ENCODE peak calls at places on chromosomes 16 and 17, in four cellular contexts. G, B, J and I are unnamed samples.

GRCh38 chr17:40466298-40466971 is 23.2 kb downstream of the IGFBP4 start:
- DNase-seq in J (no peak), G (no peak), B (peak; percentile 2), I (no peak)

GRCh38 chr16:84595052-84595481 is 22.8 kb downstream of the COTL1 start:
- DNase-seq in B (no peak), G (no peak), J (no peak), I (no peak)

GRCh38 chr16:81754810-81755209 is 24.3 kb upstream of the PLCG2 start:
- DNase-seq in J (no peak), G (no peak), B (no peak), I (no peak)

GRCh38 chr17:51869387-51869786 is 289.1 kb downstream of the CA10 start:
- DNase-seq in J (peak; percentile 30), G (peak; percentile 10), B (peak; percentile 64), I (no peak)

GRCh38 chr16:3961449-3961849 is 80.9 kb upstream of the CREBBP start:
- DNase-seq in B (peak; percentile 3), J (no peak), G (peak; percentile 57), I (no peak)

GRCh38 chr17:63838586-63839184 is 3.8 kb downstream of the SMARCD2 start:
- DNase-seq in B (peak; percentile 75), J (peak; percentile 74), G (peak; percentile 95), I (peak; percentile 71)

GRCh38 chr17:46979023-46979870 is at the start of gene RPRML:
- DNase-seq in J (no peak), G (peak; percentile 6), B (peak; percentile 35), I (peak; percentile 74)

GRCh38 chr17:64061157-64061898 is 40.9 kb upstream of the ICAM2 start:
- DNase-seq in J (peak; percentile 85), B (peak; percentile 80), G (peak; percentile 34), I (no peak)

GRCh38 chr16:87006021-87006420 is 311.2 kb downstream of the C16orf95 start:
- DNase-seq in B (no peak), J (no peak), G (no peak), I (no peak)

GRCh38 chr16:83958842-83959565 is 6.0 kb downstream of the OSGIN1 start:
- DNase-seq in G (no peak), J (no peak), B (no peak), I (no peak)

GRCh38 chr16:69428652-69429051 is 4.2 kb downstream of the CYB5B start:
- DNase-seq in J (no peak), B (no peak), G (no peak), I (no peak)

GRCh38 chr16:30569746-30570325 is 1.7 kb downstream of the ZNF688 start:
- DNase-seq in J (no peak), B (no peak), G (no peak), I (no peak)

GRCh38 chr17:48068491-48068961 is 20.4 kb downstream of the NFE2L1 start:
- DNase-seq in G (peak; percentile 60), J (no peak), B (peak; percentile 51), I (peak; percentile 41)

GRCh38 chr17:79969906-79970305 is 65.8 kb downstream of the TBC1D16 start:
- DNase-seq in G (no peak), B (no peak), J (peak; percentile 23), I (no peak)

GRCh38 chr17:7347630-7348477 is 4.1 kb upstream of the KCTD11 start:
- DNase-seq in J (no peak), G (peak; percentile 40), B (no peak), I (no peak)

GRCh38 chr16:76661691-76662090 is 384.5 kb downstream of the CNTNAP4 start:
- DNase-seq in G (peak; percentile 36), B (no peak), J (no peak), I (no peak)

GRCh38 chr17:51909971-51910370 is 248.5 kb downstream of the CA10 start:
- DNase-seq in G (no peak), B (no peak), J (no peak), I (no peak)

GRCh38 chr17:73474370-73474988 is 162.7 kb upstream of the CDC42EP4 start:
- DNase-seq in J (peak; percentile 80), G (peak; percentile 77), B (peak; percentile 64), I (peak; percentile 94)

GRCh38 chr16:57041182-57042156 is 50.9 kb upstream of the CPNE2 start:
- DNase-seq in G (no peak), B (no peak), J (no peak), I (no peak)

GRCh38 chr16:11276143-11276879 is at the start of gene PRM2:
- DNase-seq in J (no peak), B (no peak), G (no peak), I (no peak)

GRCh38 chr16:30867747-30868146 is 26.1 kb downstream of the BCL7C start:
- DNase-seq in B (peak; percentile 12), J (no peak), G (peak; percentile 17), I (no peak)

GRCh38 chr17:30323262-30323894 is 10.5 kb downstream of the TMIGD1 start:
- DNase-seq in B (no peak), G (no peak), J (no peak), I (no peak)

GRCh38 chr17:6366144-6366755 is 68.7 kb downstream of the AIPL1 start:
- DNase-seq in J (peak; percentile 80), B (peak; percentile 75), G (peak; percentile 1), I (no peak)

GRCh38 chr16:2237552-2238395 is 1.5 kb downstream of the DNASE1L2 start:
- DNase-seq in G (no peak), B (no peak), J (no peak), I (no peak)

GRCh38 chr17:38871992-38872605 is 2.2 kb downstream of the LASP1 start:
- DNase-seq in B (no peak), G (no peak), J (no peak), I (no peak)

GRCh38 chr17:48067245-48067644 is 19.1 kb downstream of the NFE2L1 start:
- DNase-seq in J (no peak), B (no peak), G (no peak), I (no peak)

GRCh38 chr17:57625957-57626356 is 119.1 kb downstream of the CCDC182 start:
- DNase-seq in G (no peak), B (no peak), J (no peak), I (no peak)
- TF ChIP-seq CTCF in G (no peak), B (no peak), J (no peak), I (no peak)

DNA sequence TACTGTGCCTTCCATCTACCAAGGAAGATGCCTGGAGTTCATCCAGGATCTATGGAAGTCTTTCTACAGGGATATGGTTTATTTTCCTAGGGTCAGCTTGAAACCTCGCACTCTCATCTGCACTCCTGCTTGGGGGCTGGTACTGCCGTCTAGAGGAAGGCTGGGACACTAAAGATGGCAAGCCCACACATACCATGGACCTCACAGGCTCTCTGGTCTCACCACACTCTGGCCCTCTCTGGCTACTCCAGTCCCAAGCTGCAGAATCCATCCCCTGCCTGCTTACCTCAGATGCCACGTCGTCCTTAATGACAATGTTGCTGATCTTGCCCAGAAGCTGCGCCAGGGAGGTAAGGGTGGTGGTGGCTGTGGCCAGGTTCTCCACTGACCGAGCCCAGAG is 2.1 kb upstream of the UNC119 start:
- DNase-seq in J (no peak), G (no peak), B (no peak), I (no peak)
- TF ChIP-seq CTCF in J (no peak), G (no peak), B (no peak), I (no peak)

DNA sequence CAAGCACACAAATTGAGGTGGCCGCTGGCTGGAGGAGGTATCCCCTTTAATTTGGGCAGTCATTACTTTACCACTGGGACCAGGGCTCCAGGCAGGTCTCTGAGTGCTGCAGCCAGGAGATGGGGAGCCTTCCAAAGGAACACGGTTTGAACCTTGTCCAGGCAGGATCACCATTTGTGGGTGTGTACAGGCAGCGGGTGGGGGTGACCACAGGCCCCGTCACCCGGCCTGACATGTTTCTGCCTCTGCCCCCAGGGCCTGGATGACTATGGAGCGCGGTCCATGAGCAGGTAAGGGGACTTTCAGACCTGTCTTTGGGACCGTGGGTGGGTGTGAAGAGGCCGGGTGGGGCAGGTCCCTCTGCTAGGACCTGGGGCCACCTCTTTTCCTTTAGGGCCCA is 57.1 kb upstream of the PVALEF start:
- DNase-seq in G (no peak), B (no peak), J (no peak), I (no peak)
- TF ChIP-seq CTCF in G (no peak), B (no peak), J (no peak), I (no peak)

GRCh38 chr17:15999141-15999973 is at the start of the genes TTC19 and ZSWIM7:
- DNase-seq in B (peak; percentile 99), G (peak; percentile 93), J (peak; percentile 89), I (peak; percentile 91)
- TF ChIP-seq CTCF in B (no peak), G (no peak), J (peak; percentile 25), I (no peak)

DNA sequence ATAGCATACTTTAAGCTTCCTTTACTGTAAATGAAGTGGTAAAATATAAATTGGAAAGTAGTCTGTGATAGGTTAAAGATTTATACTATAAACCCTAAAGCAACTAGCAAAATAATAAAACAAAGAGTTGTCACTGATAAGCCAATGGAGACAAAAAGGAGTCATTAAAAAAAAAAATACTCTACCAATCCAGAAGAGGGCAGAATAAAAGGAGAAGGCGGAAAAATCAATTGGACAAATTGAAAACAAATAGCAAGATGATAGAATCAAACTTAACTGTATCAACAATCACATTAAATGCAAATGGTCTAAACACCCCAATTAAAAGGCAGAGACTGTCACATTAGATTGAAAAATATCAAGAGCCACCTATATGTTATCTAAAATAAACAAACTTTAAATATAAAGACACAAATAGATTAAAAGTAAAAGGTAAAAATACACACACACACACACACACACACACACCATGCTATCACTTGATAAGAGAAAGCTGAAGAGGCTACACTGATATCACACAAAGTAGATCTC is 71.8 kb downstream of the CACNG1 start:
- DNase-seq in G (no peak), J (no peak), B (peak; percentile 33), I (no peak)
- TF ChIP-seq CTCF in G (peak; percentile 6), J (no peak), B (peak; percentile 66), I (no peak)

GRCh38 chr17:50210249-50211225 is 9.1 kb upstream of the COL1A1 start:
- DNase-seq in J (peak; percentile 61), G (peak; percentile 99), B (peak; percentile 84), I (peak; percentile 89)

GRCh38 chr17:50214986-50215730 is 13.7 kb upstream of the COL1A1 start:
- DNase-seq in B (no peak), J (peak; percentile 8), G (peak; percentile 29), I (no peak)

GRCh38 chr17:50211249-50212120 is 10.1 kb upstream of the COL1A1 start:
- DNase-seq in J (no peak), G (peak; percentile 75), B (no peak), I (no peak)

GRCh38 chr17:50212121-50212843 is 10.9 kb upstream of the COL1A1 start:
- DNase-seq in B (no peak), J (no peak), G (peak; percentile 95), I (no peak)

DNA sequence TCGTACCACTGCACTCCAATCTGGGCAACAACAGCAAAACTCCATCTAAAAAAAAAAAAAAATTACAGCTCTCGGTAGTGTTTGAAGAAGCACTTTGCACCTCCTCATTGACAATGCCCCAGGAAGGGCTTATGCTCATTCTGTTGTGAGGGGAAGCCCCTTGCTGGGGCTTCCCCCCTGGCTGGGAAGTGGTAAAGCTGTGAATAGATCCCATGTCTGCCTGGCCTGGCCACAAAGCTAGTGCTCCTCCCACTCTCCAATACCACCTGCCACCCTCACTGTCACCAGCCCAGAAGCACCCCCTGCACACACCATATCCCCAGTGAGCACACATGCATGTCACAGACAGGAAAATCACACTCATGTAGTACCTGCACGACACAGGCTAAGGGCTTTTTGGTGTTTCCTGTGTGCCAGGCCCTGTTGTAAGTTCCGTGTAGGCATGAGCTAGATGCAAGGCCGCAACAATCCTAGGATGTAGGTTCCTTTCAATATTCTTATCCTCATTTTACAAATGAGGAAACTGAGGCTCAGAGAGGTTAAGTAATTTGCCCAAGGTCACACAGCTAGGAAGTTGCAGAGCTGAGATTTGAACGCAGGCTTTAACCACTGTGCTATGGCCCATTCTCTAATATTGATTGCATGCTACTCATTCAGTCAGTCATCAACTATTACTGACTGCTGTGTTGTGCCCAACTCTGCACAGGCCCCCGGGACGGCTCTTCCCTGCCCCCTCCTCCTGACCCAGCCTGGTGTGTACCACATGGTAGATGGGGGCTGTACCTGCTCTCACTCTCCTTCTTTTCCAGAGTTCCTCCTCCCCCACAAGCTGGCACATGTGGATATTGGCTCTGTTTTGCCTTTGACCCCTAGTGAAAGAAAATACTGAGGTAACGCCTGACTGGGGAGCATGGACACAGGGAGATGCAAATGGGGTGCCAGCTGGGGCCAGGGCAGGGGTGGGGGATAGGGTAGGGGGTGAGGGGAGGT is 11.9 kb upstream of the COL1A1 start:
- DNase-seq in J (no peak), B (no peak), G (peak; percentile 33), I (no peak)
- TF ChIP-seq CTCF in J (no peak), B (no peak), G (no peak), I (no peak)